ENCODE peak calls at places on chromosomes 3 and 15, in eight cellular contexts. One of them, this sample, is unnamed.

GRCh38 chr3:72661115-72661457 is 187.2 kb downstream of the SHQ1 start:
- DNase-seq in GM20000: no peak
- DNase-seq in lung: peak
- DNase-seq in MCF 10A: peak
- DNase-seq in osteocyte: peak
- DNase-seq in activated CD8-positive, alpha-beta T cell treated with anti-CD3 and anti-CD28 coated beads for 36 hours: no peak
- DNase-seq in tibial nerve: no peak
- DNase-seq in osteoblast: peak
- DNase-seq in this sample: no peak

GRCh38 chr3:77203876-77204275 is 164.0 kb downstream of the ROBO2 start:
- DNase-seq in activated CD8-positive, alpha-beta T cell treated with anti-CD3 and anti-CD28 coated beads for 36 hours: no peak
- DNase-seq in lung: no peak
- DNase-seq in tibial nerve: no peak
- DNase-seq in GM20000: no peak
- DNase-seq in osteocyte: no peak
- DNase-seq in MCF 10A: no peak
- DNase-seq in osteoblast: no peak
- DNase-seq in this sample: no peak

GRCh38 chr15:70906842-70907241 is 14.2 kb downstream of the LRRC49 start:
- DNase-seq in osteoblast: no peak
- DNase-seq in activated CD8-positive, alpha-beta T cell treated with anti-CD3 and anti-CD28 coated beads for 36 hours: no peak
- DNase-seq in GM20000: no peak
- DNase-seq in lung: no peak
- DNase-seq in osteocyte: no peak
- DNase-seq in tibial nerve: no peak
- DNase-seq in MCF 10A: no peak
- DNase-seq in this sample: no peak

GRCh38 chr15:94327356-94327936 is 96.1 kb downstream of the MCTP2 start:
- DNase-seq in activated CD8-positive, alpha-beta T cell treated with anti-CD3 and anti-CD28 coated beads for 36 hours: no peak
- DNase-seq in tibial nerve: peak
- DNase-seq in MCF 10A: peak
- DNase-seq in GM20000: peak
- DNase-seq in osteocyte: no peak
- DNase-seq in osteoblast: peak
- DNase-seq in lung: no peak
- DNase-seq in this sample: no peak

GRCh38 chr15:58552505-58553364 is 120.9 kb downstream of the LIPC start:
- DNase-seq in osteocyte: no peak
- DNase-seq in activated CD8-positive, alpha-beta T cell treated with anti-CD3 and anti-CD28 coated beads for 36 hours: no peak
- DNase-seq in osteoblast: peak
- DNase-seq in tibial nerve: no peak
- DNase-seq in MCF 10A: no peak
- DNase-seq in GM20000: no peak
- DNase-seq in lung: no peak
- DNase-seq in this sample: no peak

GRCh38 chr3:24640330-24640877 is 145.8 kb upstream of the THRB start:
- DNase-seq in lung: no peak
- DNase-seq in activated CD8-positive, alpha-beta T cell treated with anti-CD3 and anti-CD28 coated beads for 36 hours: no peak
- DNase-seq in tibial nerve: no peak
- DNase-seq in GM20000: no peak
- DNase-seq in osteoblast: no peak
- DNase-seq in MCF 10A: peak
- DNase-seq in osteocyte: no peak
- DNase-seq in this sample: no peak

GRCh38 chr15:43219929-43220886 is 610 bp downstream of the EPB42 start:
- DNase-seq in lung: no peak
- DNase-seq in activated CD8-positive, alpha-beta T cell treated with anti-CD3 and anti-CD28 coated beads for 36 hours: no peak
- DNase-seq in GM20000: no peak
- DNase-seq in tibial nerve: no peak
- DNase-seq in MCF 10A: no peak
- DNase-seq in osteocyte: no peak
- DNase-seq in osteoblast: no peak
- DNase-seq in this sample: no peak

GRCh38 chr3:64157150-64158035 is 67.9 kb downstream of the PRICKLE2 start:
- DNase-seq in MCF 10A: no peak
- DNase-seq in lung: no peak
- DNase-seq in activated CD8-positive, alpha-beta T cell treated with anti-CD3 and anti-CD28 coated beads for 36 hours: no peak
- DNase-seq in osteocyte: no peak
- DNase-seq in osteoblast: peak
- DNase-seq in tibial nerve: no peak
- DNase-seq in GM20000: no peak
- DNase-seq in this sample: no peak

GRCh38 chr3:47376393-47376792 is 4.4 kb upstream of the PTPN23 start:
- DNase-seq in MCF 10A: no peak
- DNase-seq in GM20000: no peak
- DNase-seq in osteoblast: no peak
- DNase-seq in osteocyte: no peak
- DNase-seq in tibial nerve: no peak
- DNase-seq in lung: no peak
- DNase-seq in activated CD8-positive, alpha-beta T cell treated with anti-CD3 and anti-CD28 coated beads for 36 hours: no peak
- DNase-seq in this sample: no peak

GRCh38 chr3:16668776-16669545 is 63.7 kb upstream of the DAZL start:
- DNase-seq in GM20000: no peak
- DNase-seq in tibial nerve: no peak
- DNase-seq in lung: no peak
- DNase-seq in osteoblast: no peak
- DNase-seq in MCF 10A: no peak
- DNase-seq in osteocyte: no peak
- DNase-seq in activated CD8-positive, alpha-beta T cell treated with anti-CD3 and anti-CD28 coated beads for 36 hours: no peak
- DNase-seq in this sample: no peak

GRCh38 chr3:194140520-194141414 is 4.8 kb downstream of the HES1 start:
- DNase-seq in MCF 10A: peak
- DNase-seq in tibial nerve: no peak
- DNase-seq in osteocyte: peak
- DNase-seq in osteoblast: peak
- DNase-seq in activated CD8-positive, alpha-beta T cell treated with anti-CD3 and anti-CD28 coated beads for 36 hours: peak
- DNase-seq in GM20000: peak
- DNase-seq in lung: peak
- DNase-seq in this sample: no peak

GRCh38 chr3:41583014-41583413 is 378.9 kb downstream of the ULK4 start:
- DNase-seq in GM20000: no peak
- DNase-seq in tibial nerve: no peak
- DNase-seq in osteocyte: no peak
- DNase-seq in activated CD8-positive, alpha-beta T cell treated with anti-CD3 and anti-CD28 coated beads for 36 hours: no peak
- DNase-seq in MCF 10A: no peak
- DNase-seq in lung: no peak
- DNase-seq in osteoblast: no peak
- DNase-seq in this sample: no peak

GRCh38 chr15:55774113-55774970 is 31.4 kb upstream of the PRTG start:
- DNase-seq in osteoblast: peak
- DNase-seq in MCF 10A: peak
- DNase-seq in tibial nerve: peak
- DNase-seq in osteocyte: no peak
- DNase-seq in activated CD8-positive, alpha-beta T cell treated with anti-CD3 and anti-CD28 coated beads for 36 hours: peak
- DNase-seq in lung: peak
- DNase-seq in GM20000: peak
- DNase-seq in this sample: no peak

GRCh38 chr15:65856821-65857455 is 12.4 kb upstream of the RAB11A start:
- DNase-seq in activated CD8-positive, alpha-beta T cell treated with anti-CD3 and anti-CD28 coated beads for 36 hours: peak
- DNase-seq in lung: peak
- DNase-seq in osteocyte: no peak
- DNase-seq in MCF 10A: peak
- DNase-seq in GM20000: peak
- DNase-seq in tibial nerve: peak
- DNase-seq in osteoblast: no peak
- DNase-seq in this sample: peak

GRCh38 chr3:127844326-127844942 is 22.1 kb upstream of the MGLL start:
- DNase-seq in tibial nerve: no peak
- DNase-seq in activated CD8-positive, alpha-beta T cell treated with anti-CD3 and anti-CD28 coated beads for 36 hours: no peak
- DNase-seq in lung: no peak
- DNase-seq in osteoblast: no peak
- DNase-seq in osteocyte: peak
- DNase-seq in GM20000: peak
- DNase-seq in MCF 10A: no peak
- DNase-seq in this sample: no peak

GRCh38 chr3:146625117-146625775 is 20.1 kb upstream of the PLSCR5 start:
- DNase-seq in osteoblast: no peak
- DNase-seq in lung: no peak
- DNase-seq in GM20000: no peak
- DNase-seq in tibial nerve: no peak
- DNase-seq in activated CD8-positive, alpha-beta T cell treated with anti-CD3 and anti-CD28 coated beads for 36 hours: no peak
- DNase-seq in osteocyte: no peak
- DNase-seq in MCF 10A: peak
- DNase-seq in this sample: no peak

GRCh38 chr3:35723480-35724097 is 84.3 kb downstream of the ARPP21 start:
- DNase-seq in osteoblast: no peak
- DNase-seq in tibial nerve: no peak
- DNase-seq in lung: no peak
- DNase-seq in osteocyte: no peak
- DNase-seq in activated CD8-positive, alpha-beta T cell treated with anti-CD3 and anti-CD28 coated beads for 36 hours: no peak
- DNase-seq in GM20000: no peak
- DNase-seq in MCF 10A: no peak
- DNase-seq in this sample: no peak

GRCh38 chr3:1275495-1275894 is 182.7 kb downstream of the CNTN6 start:
- DNase-seq in osteoblast: no peak
- DNase-seq in tibial nerve: peak
- DNase-seq in MCF 10A: peak
- DNase-seq in GM20000: no peak
- DNase-seq in lung: no peak
- DNase-seq in activated CD8-positive, alpha-beta T cell treated with anti-CD3 and anti-CD28 coated beads for 36 hours: peak
- DNase-seq in osteocyte: no peak
- DNase-seq in this sample: no peak
- TF ChIP-seq CTCF in osteoblast: no peak
- TF ChIP-seq CTCF in tibial nerve: no peak
- TF ChIP-seq CTCF in MCF 10A: peak
- TF ChIP-seq CTCF in GM20000: peak
- TF ChIP-seq CTCF in lung: no peak
- TF ChIP-seq CTCF in activated CD8-positive, alpha-beta T cell treated with anti-CD3 and anti-CD28 coated beads for 36 hours: no peak
- TF ChIP-seq CTCF in osteocyte: peak
- TF ChIP-seq CTCF in this sample: no peak

GRCh38 chr15:38130739-38131498 is 121.7 kb upstream of the SPRED1 start:
- DNase-seq in activated CD8-positive, alpha-beta T cell treated with anti-CD3 and anti-CD28 coated beads for 36 hours: no peak
- DNase-seq in GM20000: peak
- DNase-seq in osteoblast: peak
- DNase-seq in tibial nerve: peak
- DNase-seq in lung: peak
- DNase-seq in osteocyte: no peak
- DNase-seq in MCF 10A: peak
- DNase-seq in this sample: peak
- TF ChIP-seq CTCF in activated CD8-positive, alpha-beta T cell treated with anti-CD3 and anti-CD28 coated beads for 36 hours: no peak
- TF ChIP-seq CTCF in GM20000: no peak
- TF ChIP-seq CTCF in osteoblast: no peak
- TF ChIP-seq CTCF in tibial nerve: no peak
- TF ChIP-seq CTCF in lung: no peak
- TF ChIP-seq CTCF in osteocyte: no peak
- TF ChIP-seq CTCF in MCF 10A: no peak
- TF ChIP-seq CTCF in this sample: no peak

GRCh38 chr15:89776274-89777072 is at the start of gene MESP2:
- DNase-seq in GM20000: peak
- DNase-seq in tibial nerve: peak
- DNase-seq in activated CD8-positive, alpha-beta T cell treated with anti-CD3 and anti-CD28 coated beads for 36 hours: peak
- DNase-seq in MCF 10A: peak
- DNase-seq in osteocyte: peak
- DNase-seq in osteoblast: peak
- DNase-seq in lung: peak
- DNase-seq in this sample: peak
- TF ChIP-seq CTCF in GM20000: no peak
- TF ChIP-seq CTCF in tibial nerve: peak
- TF ChIP-seq CTCF in activated CD8-positive, alpha-beta T cell treated with anti-CD3 and anti-CD28 coated beads for 36 hours: no peak
- TF ChIP-seq CTCF in MCF 10A: no peak
- TF ChIP-seq CTCF in osteocyte: peak
- TF ChIP-seq CTCF in osteoblast: peak
- TF ChIP-seq CTCF in lung: peak
- TF ChIP-seq CTCF in this sample: no peak

DNA sequence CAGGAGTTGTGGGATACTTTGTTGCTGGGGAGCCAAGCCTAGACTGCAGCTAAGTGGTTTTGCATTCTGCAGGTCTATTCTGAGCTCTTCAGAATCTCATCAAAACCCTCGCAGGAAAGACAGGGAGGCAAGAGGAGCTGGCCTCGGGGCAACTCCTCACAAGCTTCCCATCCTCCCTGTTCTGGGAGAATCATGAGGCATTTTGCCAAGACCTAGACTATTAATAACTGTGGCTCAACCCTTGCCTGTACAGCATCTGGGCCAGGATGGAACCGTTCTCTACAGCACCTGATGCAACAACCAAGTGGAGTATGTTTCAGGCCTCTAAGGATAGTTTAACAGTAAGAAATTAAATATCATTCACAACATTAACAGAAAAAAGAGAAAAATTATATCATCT is 20.2 kb upstream of the SLC6A20 start:
- DNase-seq in MCF 10A: peak
- DNase-seq in lung: no peak
- DNase-seq in tibial nerve: peak
- DNase-seq in osteocyte: no peak
- DNase-seq in osteoblast: peak
- DNase-seq in GM20000: no peak
- DNase-seq in activated CD8-positive, alpha-beta T cell treated with anti-CD3 and anti-CD28 coated beads for 36 hours: no peak
- DNase-seq in this sample: no peak
- TF ChIP-seq CTCF in MCF 10A: no peak
- TF ChIP-seq CTCF in lung: no peak
- TF ChIP-seq CTCF in tibial nerve: no peak
- TF ChIP-seq CTCF in osteocyte: no peak
- TF ChIP-seq CTCF in osteoblast: no peak
- TF ChIP-seq CTCF in GM20000: no peak
- TF ChIP-seq CTCF in activated CD8-positive, alpha-beta T cell treated with anti-CD3 and anti-CD28 coated beads for 36 hours: no peak
- TF ChIP-seq CTCF in this sample: no peak

GRCh38 chr3:156341831-156342416 is 213.0 kb downstream of the SSR3 start:
- DNase-seq in lung: no peak
- DNase-seq in GM20000: peak
- DNase-seq in activated CD8-positive, alpha-beta T cell treated with anti-CD3 and anti-CD28 coated beads for 36 hours: no peak
- DNase-seq in osteocyte: no peak
- DNase-seq in tibial nerve: no peak
- DNase-seq in osteoblast: no peak
- DNase-seq in MCF 10A: no peak
- DNase-seq in this sample: no peak
- TF ChIP-seq CTCF in lung: no peak
- TF ChIP-seq CTCF in GM20000: peak
- TF ChIP-seq CTCF in activated CD8-positive, alpha-beta T cell treated with anti-CD3 and anti-CD28 coated beads for 36 hours: no peak
- TF ChIP-seq CTCF in osteocyte: no peak
- TF ChIP-seq CTCF in tibial nerve: no peak
- TF ChIP-seq CTCF in osteoblast: no peak
- TF ChIP-seq CTCF in MCF 10A: no peak
- TF ChIP-seq CTCF in this sample: no peak

DNA sequence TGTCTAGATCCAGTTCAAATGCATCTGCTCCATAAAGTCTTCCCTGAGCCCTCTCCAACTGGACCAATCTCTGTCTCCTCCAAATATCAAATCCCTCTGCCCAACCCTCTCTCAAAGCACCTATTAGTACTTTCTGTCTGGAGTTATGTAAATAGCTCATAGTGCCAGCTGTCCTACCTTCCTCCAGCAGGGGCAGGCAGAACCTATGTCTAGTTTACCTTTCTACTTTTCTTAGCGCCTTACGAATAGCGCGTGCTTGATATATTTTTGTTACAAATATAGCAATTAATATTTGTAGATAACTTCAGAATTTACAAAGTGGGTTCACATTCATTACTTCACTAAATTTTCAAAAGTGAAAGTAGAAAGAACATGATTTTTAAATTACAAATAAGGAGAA is 14.0 kb upstream of the CCDC80 start:
- DNase-seq in activated CD8-positive, alpha-beta T cell treated with anti-CD3 and anti-CD28 coated beads for 36 hours: no peak
- DNase-seq in lung: no peak
- DNase-seq in osteoblast: no peak
- DNase-seq in GM20000: no peak
- DNase-seq in MCF 10A: no peak
- DNase-seq in osteocyte: no peak
- DNase-seq in tibial nerve: no peak
- DNase-seq in this sample: no peak
- TF ChIP-seq CTCF in activated CD8-positive, alpha-beta T cell treated with anti-CD3 and anti-CD28 coated beads for 36 hours: peak
- TF ChIP-seq CTCF in lung: no peak
- TF ChIP-seq CTCF in osteoblast: no peak
- TF ChIP-seq CTCF in GM20000: no peak
- TF ChIP-seq CTCF in MCF 10A: no peak
- TF ChIP-seq CTCF in osteocyte: peak
- TF ChIP-seq CTCF in tibial nerve: no peak
- TF ChIP-seq CTCF in this sample: no peak

GRCh38 chr3:153163349-153164008 is 1.5 kb downstream of the RAP2B start:
- DNase-seq in tibial nerve: peak
- DNase-seq in activated CD8-positive, alpha-beta T cell treated with anti-CD3 and anti-CD28 coated beads for 36 hours: no peak
- DNase-seq in osteocyte: no peak
- DNase-seq in lung: peak
- DNase-seq in GM20000: peak
- DNase-seq in osteoblast: no peak
- DNase-seq in MCF 10A: peak
- DNase-seq in this sample: no peak
- TF ChIP-seq CTCF in tibial nerve: no peak
- TF ChIP-seq CTCF in activated CD8-positive, alpha-beta T cell treated with anti-CD3 and anti-CD28 coated beads for 36 hours: no peak
- TF ChIP-seq CTCF in osteocyte: no peak
- TF ChIP-seq CTCF in lung: no peak
- TF ChIP-seq CTCF in GM20000: no peak
- TF ChIP-seq CTCF in osteoblast: no peak
- TF ChIP-seq CTCF in MCF 10A: no peak
- TF ChIP-seq CTCF in this sample: no peak

This sample was measured in omental fat pad.